ENCODE peak calls at places on chromosomes 11 and 22, in eight cellular contexts. Q, E, K, A, J, V, X and Z are unnamed samples.
A peak's percentile ranks its signal among the peaks of the same experiment; 100 is the strongest.

GRCh38 chr22:45881524-45881875 is 95.5 kb downstream of the WNT7B start:
- DNase-seq in X (no peak), Q (no peak), E (no peak), V (no peak), K (no peak), J (no peak), A (peak; percentile 49), Z (no peak)

GRCh38 chr22:22753526-22754267 is 109.3 kb downstream of the GGTLC2 start:
- DNase-seq in K (peak; percentile 62), Q (peak; percentile 79), A (peak; percentile 90), J (peak; percentile 77), X (peak; percentile 88), V (peak; percentile 79), E (peak; percentile 31), Z (peak; percentile 59)

GRCh38 chr11:69166186-69167115 is 10.7 kb downstream of the SMIM38 start:
- DNase-seq in A (peak; percentile 62), V (no peak), Q (peak; percentile 38), X (peak; percentile 39), J (no peak), E (no peak), K (peak; percentile 93), Z (no peak)

GRCh38 chr11:43835104-43835503 is 45.5 kb upstream of the ALKBH3 start:
- DNase-seq in A (no peak), Q (no peak), E (no peak), J (no peak), K (peak; percentile 41), V (no peak), X (no peak), Z (no peak)

GRCh38 chr11:123822022-123822421 is 15.9 kb upstream of the OR6M1 start:
- DNase-seq in E (no peak), J (no peak), A (no peak), V (peak; percentile 59), K (no peak), X (no peak), Q (no peak), Z (no peak)

GRCh38 chr22:45525480-45525879 is 22.8 kb downstream of the FBLN1 start:
- DNase-seq in E (no peak), K (no peak), Q (no peak), X (no peak), J (no peak), V (no peak), A (no peak), Z (no peak)

GRCh38 chr11:129208863-129209262 is 16.7 kb upstream of the ARHGAP32 start:
- DNase-seq in X (no peak), Q (no peak), E (no peak), V (no peak), K (no peak), A (no peak), J (no peak), Z (no peak)

GRCh38 chr22:31040542-31041398 is 40.3 kb upstream of the SMTN start:
- DNase-seq in K (no peak), A (no peak), E (no peak), J (no peak), X (no peak), V (no peak), Q (no peak), Z (no peak)

GRCh38 chr11:13462311-13462927 is 603 bp downstream of the BTBD10 start:
- DNase-seq in E (peak; percentile 59), X (peak; percentile 73), Q (peak; percentile 56), K (peak; percentile 68), J (no peak), V (peak; percentile 73), A (no peak), Z (peak; percentile 61)

GRCh38 chr11:118872403-118872821 is 11.3 kb upstream of the CXCR5 start:
- DNase-seq in K (no peak), Q (peak; percentile 85), V (no peak), E (no peak), A (peak; percentile 86), J (no peak), X (peak; percentile 85), Z (peak; percentile 56)
- H3K4me1 ChIP-seq in K (no peaks in the 10 kb centered on the region), Q (peaks cover 67% of the 10 kb centered on the region), V (no peaks in the 10 kb centered on the region), E (peaks cover 19% of the 10 kb centered on the region), A (peaks cover 67% of the 10 kb centered on the region), J (peaks cover 74% of the 10 kb centered on the region), X (peaks cover 79% of the 10 kb centered on the region), Z (peaks cover 57% of the 10 kb centered on the region)

DNA sequence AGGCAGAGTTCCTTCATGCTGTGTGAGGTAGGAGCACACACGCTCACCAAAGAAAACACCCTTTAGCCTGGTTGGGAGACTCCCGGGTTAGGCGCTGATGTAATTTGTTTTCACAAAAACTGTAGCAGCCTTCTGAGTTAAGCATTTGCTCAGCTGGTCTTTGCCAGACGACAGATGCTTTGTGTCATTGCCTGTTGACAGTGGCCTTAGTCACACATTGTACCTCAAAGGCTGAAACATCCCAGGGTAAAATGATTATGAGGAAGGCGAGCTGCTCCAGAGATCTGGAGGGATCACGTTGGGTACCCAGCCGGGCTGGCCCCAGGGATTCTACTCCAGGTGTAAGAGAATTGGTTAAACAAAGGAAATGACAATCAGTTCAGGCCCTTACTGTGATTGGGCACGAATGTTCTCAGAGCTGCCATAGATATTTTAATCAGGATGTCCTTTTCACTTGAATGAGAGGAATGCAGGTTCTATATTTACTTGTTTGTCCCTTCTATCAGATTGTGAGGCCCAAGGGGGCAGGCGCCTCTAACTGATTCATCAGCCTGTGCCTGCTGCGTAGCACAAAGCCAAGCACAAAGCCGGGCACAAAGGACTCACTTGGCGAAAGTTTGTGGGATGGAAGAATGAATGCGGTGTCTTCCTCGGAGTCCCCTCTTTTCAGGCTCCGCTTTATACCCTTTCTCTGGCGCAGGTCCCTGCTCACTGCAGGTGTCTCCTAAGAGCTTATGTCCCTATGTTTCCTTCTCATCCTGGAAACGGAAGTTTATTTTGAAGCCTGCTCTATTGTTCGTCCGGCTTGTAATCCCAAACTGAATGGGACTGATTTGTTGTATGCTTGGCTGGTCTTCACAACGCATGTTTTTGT is 47.1 kb downstream of the ADM start:
- DNase-seq in Q (no peak), K (peak; percentile 64), X (no peak), V (peak; percentile 63), J (no peak), A (no peak), E (peak; percentile 36), Z (no peak)
- H3K27ac ChIP-seq in Q (no peak overlapping the region), K (no peak overlapping the region), X (no peak overlapping the region), V (peak overlapping the region; percentile 24), J (no peak overlapping the region), A (no peak overlapping the region), E (peak overlapping the region; percentile 91), Z (no peak overlapping the region)

GRCh38 chr11:119378851-119379465 is 2.5 kb downstream of the USP2 start:
- DNase-seq in A (no peak), V (no peak), K (no peak), J (no peak), X (no peak), Q (no peak), E (no peak), Z (no peak)
- H3K4me3 ChIP-seq in A (no peak overlapping the region), V (no peak overlapping the region), K (no peak overlapping the region), J (no peak overlapping the region), X (no peak overlapping the region), Q (no peak overlapping the region), E (peak overlapping the region; percentile 46), Z (no peak overlapping the region)

GRCh38 chr11:75849917-75850316 is 34.9 kb downstream of the UVRAG start:
- DNase-seq in E (no peak), A (no peak), K (peak; percentile 17), J (no peak), V (no peak), Q (no peak), X (no peak), Z (no peak)

GRCh38 chr11:75850787-75851186 is 35.8 kb downstream of the UVRAG start:
- DNase-seq in J (no peak), V (no peak), X (no peak), A (no peak), Q (no peak), E (no peak), K (peak; percentile 17), Z (no peak)

GRCh38 chr11:75841739-75842138 is 26.7 kb downstream of the UVRAG start:
- DNase-seq in E (no peak), A (no peak), K (no peak), Q (no peak), X (no peak), J (no peak), V (no peak), Z (no peak)

GRCh38 chr11:75840560-75840959 is 25.6 kb downstream of the UVRAG start:
- DNase-seq in X (no peak), K (no peak), J (no peak), V (no peak), Q (no peak), A (no peak), E (no peak), Z (no peak)

GRCh38 chr11:75845324-75845723 is 30.3 kb downstream of the UVRAG start:
- DNase-seq in A (no peak), X (no peak), V (no peak), J (no peak), Q (no peak), K (no peak), E (no peak), Z (no peak)
- H3K4me1 ChIP-seq in A (peaks cover 6% of the 10 kb centered on the region), X (peaks cover 5% of the 10 kb centered on the region), V (no peaks in the 10 kb centered on the region), J (peaks cover 4% of the 10 kb centered on the region), Q (peaks cover 2% of the 10 kb centered on the region), K (peaks cover under 1% of the 10 kb centered on the region), E (peaks cover 18% of the 10 kb centered on the region), Z (no peaks in the 10 kb centered on the region)

DNA sequence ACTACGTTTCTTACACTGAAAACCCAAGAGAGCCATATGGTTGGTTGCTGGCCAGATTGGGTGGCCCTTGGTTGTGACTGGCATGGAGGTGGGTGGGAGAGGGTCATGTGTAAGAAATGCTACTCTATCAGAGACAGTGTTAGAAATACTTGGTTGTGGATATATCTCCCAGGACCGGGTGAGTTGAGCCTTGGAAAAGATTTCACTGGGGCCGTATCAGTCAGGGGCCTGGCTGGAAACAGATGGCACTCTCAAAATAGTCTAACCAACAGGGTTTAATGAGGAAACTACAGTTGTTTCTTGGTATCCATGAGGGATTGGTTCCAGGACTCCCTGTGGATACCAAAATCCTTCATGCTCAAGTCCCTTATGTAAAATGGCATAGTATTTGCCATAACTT is 15.3 kb downstream of the ENDOD1 start:
- DNase-seq in E (no peak), K (no peak), J (no peak), Q (no peak), V (no peak), A (no peak), X (no peak), Z (no peak)
- H3K27ac ChIP-seq in E (no peak overlapping the region), K (no peak overlapping the region), J (no peak overlapping the region), Q (no peak overlapping the region), V (no peak overlapping the region), A (no peak overlapping the region), X (no peak overlapping the region), Z (no peak overlapping the region)

GRCh38 chr11:134794192-134794591 is 382.1 kb upstream of the B3GAT1 start:
- DNase-seq in J (no peak), V (no peak), X (no peak), Q (no peak), A (no peak), K (no peak), E (no peak), Z (no peak)

GRCh38 chr11:134791102-134791501 is 379.1 kb upstream of the B3GAT1 start:
- DNase-seq in A (no peak), K (no peak), Q (no peak), J (no peak), E (no peak), X (no peak), V (no peak), Z (no peak)

GRCh38 chr11:134792044-134792443 is 380.0 kb upstream of the B3GAT1 start:
- DNase-seq in E (no peak), Q (no peak), J (no peak), X (no peak), A (no peak), V (no peak), K (no peak), Z (no peak)

GRCh38 chr11:134795017-134795416 is 383.0 kb upstream of the B3GAT1 start:
- DNase-seq in V (no peak), Q (no peak), A (no peak), E (no peak), J (no peak), X (no peak), K (no peak), Z (no peak)

GRCh38 chr11:134792677-134793076 is 380.6 kb upstream of the B3GAT1 start:
- DNase-seq in E (no peak), X (no peak), K (no peak), A (no peak), Q (no peak), V (no peak), J (no peak), Z (no peak)
- H3K4me3 ChIP-seq in E (no peak overlapping the region), X (no peak overlapping the region), K (no peak overlapping the region), A (no peak overlapping the region), Q (no peak overlapping the region), V (no peak overlapping the region), J (no peak overlapping the region), Z (no peak overlapping the region)